ENCODE peak calls at places on chromosomes 1 and 21, in four cellular contexts. X, R, K and D are unnamed samples.

GRCh38 chr1:93707956-93708355 is 26.3 kb upstream of the BCAR3 start:
- DNase-seq in R (no peak), K (no peak), X (no peak), D (peak)

GRCh38 chr1:98304888-98305287 is 356.6 kb upstream of the SNX7 start:
- DNase-seq in K (no peak), R (no peak), X (no peak), D (no peak)

GRCh38 chr1:55970711-55971110 is 608.7 kb downstream of the PLPP3 start:
- DNase-seq in R (no peak), K (no peak), X (no peak), D (no peak)

GRCh38 chr1:76109901-76110560 is 35.5 kb downstream of the ST6GALNAC3 start:
- DNase-seq in K (no peak), X (no peak), R (no peak), D (no peak)

GRCh38 chr1:240496941-240497340 is 115.0 kb downstream of the GREM2 start:
- DNase-seq in K (no peak), R (no peak), X (no peak), D (no peak)

GRCh38 chr1:115492880-115493279 is 148.9 kb upstream of the VANGL1 start:
- DNase-seq in K (no peak), R (no peak), X (no peak), D (no peak)

GRCh38 chr1:24301395-24302175 is 17.6 kb upstream of the GRHL3 start:
- DNase-seq in X (no peak), R (no peak), K (no peak), D (no peak)

GRCh38 chr1:151968058-151968457 is 25.6 kb downstream of the S100A10 start:
- DNase-seq in K (no peak), R (no peak), X (no peak), D (peak)

GRCh38 chr1:232057217-232057895 is 430.8 kb downstream of the DISC1 start:
- DNase-seq in X (no peak), R (no peak), K (no peak), D (no peak)

GRCh38 chr21:37939838-37940237 is 23.6 kb upstream of the KCNJ6 start:
- DNase-seq in X (no peak), K (no peak), R (no peak), D (no peak)

GRCh38 chr1:156119503-156120209 is 5.1 kb downstream of the LMNA start:
- DNase-seq in X (no peak), K (peak), R (no peak), D (peak)

GRCh38 chr1:176029609-176030008 is 177.5 kb downstream of the COP1 start:
- DNase-seq in R (no peak), K (no peak), X (no peak), D (no peak)

GRCh38 chr1:8660455-8660854 is 157.0 kb downstream of the RERE start:
- DNase-seq in X (no peak), K (peak), R (no peak), D (peak)

GRCh38 chr1:173122958-173123852 is 72.5 kb upstream of the TNFSF18 start:
- DNase-seq in R (no peak), X (no peak), K (peak), D (peak)

GRCh38 chr1:26780344-26780957 is 7.3 kb upstream of the PIGV start:
- DNase-seq in R (no peak), X (no peak), K (no peak), D (peak)

GRCh38 chr21:27108228-27108627 is 141.3 kb upstream of the ADAMTS5 start:
- DNase-seq in K (no peak), X (no peak), R (no peak), D (no peak)

GRCh38 chr1:151972533-151973270 is 21.0 kb downstream of the S100A10 start:
- DNase-seq in X (no peak), R (no peak), K (no peak), D (peak)

GRCh38 chr21:46371204-46372013 is 47.5 kb downstream of the PCNT start:
- DNase-seq in R (no peak), X (no peak), K (no peak), D (no peak)